ENCODE peak calls at places on chromosomes 6 and 20, in eight cellular contexts. I, U, F, P, B, R, X and J are unnamed samples.

GRCh38 chr20:43904778-43905177 is 9.9 kb upstream of the TOX2 start:
- DNase-seq in U (no peak), F (no peak), P (no peak), B (no peak), I (no peak), X (no peak), R (no peak), J (no peak)

GRCh38 chr6:66429220-66429619 is 722.2 kb upstream of the EYS start:
- DNase-seq in R (no peak), X (no peak), B (no peak), I (no peak), P (no peak), U (no peak), F (no peak), J (no peak)

GRCh38 chr20:57610261-57610952 is 9.8 kb downstream of the ZBP1 start:
- DNase-seq in X (peak; percentile 57), R (no peak), U (no peak), I (no peak), P (no peak), F (no peak), B (no peak), J (no peak)

GRCh38 chr20:59682603-59683002 is 78.3 kb downstream of the PHACTR3 start:
- DNase-seq in X (no peak), U (no peak), I (no peak), F (no peak), R (no peak), P (no peak), B (no peak), J (no peak)

GRCh38 chr6:24501914-24502313 is 7.1 kb downstream of the ALDH5A1 start:
- DNase-seq in R (no peak), P (no peak), I (no peak), X (no peak), B (no peak), U (no peak), F (no peak), J (no peak)

GRCh38 chr6:149723771-149724417 is 6.0 kb upstream of the LATS1 start:
- DNase-seq in P (peak; percentile 58), B (peak; percentile 20), I (no peak), R (peak; percentile 72), F (peak; percentile 9), X (no peak), U (no peak), J (no peak)

GRCh38 chr6:158621694-158622544 is 22.6 kb downstream of the DYNLT1 start:
- DNase-seq in P (no peak), I (no peak), R (no peak), X (peak; percentile 59), B (no peak), F (no peak), U (no peak), J (no peak)

GRCh38 chr6:124870611-124871201 is 91.5 kb upstream of the RNF217 start:
- DNase-seq in P (peak; percentile 43), R (no peak), X (no peak), I (no peak), F (peak; percentile 35), U (no peak), B (no peak), J (no peak)

GRCh38 chr6:151842816-151843215 is 35.3 kb downstream of the ESR1 start:
- DNase-seq in R (no peak), B (no peak), I (no peak), U (no peak), X (no peak), P (no peak), F (no peak), J (no peak)

GRCh38 chr6:36089048-36089447 is 41.3 kb upstream of the MAPK13 start:
- DNase-seq in U (no peak), I (no peak), X (no peak), B (no peak), F (no peak), R (no peak), P (no peak), J (no peak)

GRCh38 chr6:44256291-44257006 is 879 bp downstream of the SLC35B2 start:
- DNase-seq in I (no peak), U (no peak), B (no peak), R (no peak), F (no peak), X (peak; percentile 66), P (no peak), J (no peak)

GRCh38 chr6:31125586-31126363 is 5.5 kb upstream of the CDSN start:
- DNase-seq in X (no peak), R (no peak), F (peak; percentile 34), P (no peak), U (peak; percentile 36), B (no peak), I (no peak), J (no peak)

GRCh38 chr20:54194724-54195438 is 13.0 kb upstream of the PFDN4 start:
- DNase-seq in R (no peak), X (no peak), B (no peak), F (peak; percentile 98), I (peak; percentile 15), P (no peak), U (no peak), J (no peak)

GRCh38 chr6:156010-156409 is 136.3 kb upstream of the DUSP22 start:
- DNase-seq in F (no peak), X (no peak), U (no peak), B (no peak), I (no peak), P (no peak), R (no peak), J (no peak)

GRCh38 chr6:7203939-7204338 is 96.2 kb downstream of the RREB1 start:
- DNase-seq in F (no peak), R (no peak), I (no peak), U (no peak), P (no peak), B (no peak), X (peak; percentile 87), J (no peak)

GRCh38 chr20:25295386-25296093 is 47.7 kb downstream of the PYGB start:
- DNase-seq in P (no peak), I (no peak), F (no peak), B (no peak), R (no peak), X (no peak), U (peak; percentile 65), J (no peak)

GRCh38 chr6:127302728-127303675 is 36.3 kb downstream of the RNF146 start:
- DNase-seq in P (peak; percentile 25), I (peak; percentile 1), R (peak; percentile 73), F (peak; percentile 22), X (no peak), U (no peak), B (peak; percentile 62), J (peak; percentile 45)

GRCh38 chr6:125812394-125813231 is 21.9 kb downstream of the NCOA7 start:
- DNase-seq in F (peak; percentile 73), I (peak; percentile 13), U (no peak), P (no peak), X (no peak), R (no peak), B (no peak), J (no peak)

GRCh38 chr20:5844063-5844681 is 94.0 kb downstream of the SHLD1 start:
- DNase-seq in X (no peak), U (no peak), F (peak; percentile 67), B (no peak), I (peak; percentile 78), P (no peak), R (no peak), J (peak; percentile 63)

GRCh38 chr6:145531032-145531431 is 204.3 kb downstream of the EPM2A start:
- DNase-seq in I (no peak), P (no peak), F (no peak), X (no peak), B (no peak), U (no peak), R (no peak), J (no peak)